ENCODE peak calls at places on chromosome 18, in six cellular contexts. One of them, this sample, is unnamed.

GRCh38 chr18:22465859-22466602 is 48.3 kb upstream of the CTAGE1 start:
- DNase-seq in AG09309: peak
- DNase-seq in stomach: no peak
- DNase-seq in Peyer's patch: no peak
- DNase-seq in astrocyte of the spinal cord: peak
- DNase-seq in AG04449: peak
- DNase-seq in this sample: no peak

GRCh38 chr18:75072672-75073371 is 136.1 kb downstream of the PTGR3 start:
- DNase-seq in AG09309: no peak
- DNase-seq in astrocyte of the spinal cord: no peak
- DNase-seq in AG04449: no peak
- DNase-seq in stomach: no peak
- DNase-seq in Peyer's patch: peak
- DNase-seq in this sample: peak

GRCh38 chr18:7084080-7084765 is 33.4 kb downstream of the LAMA1 start:
- DNase-seq in astrocyte of the spinal cord: no peak
- DNase-seq in stomach: no peak
- DNase-seq in AG04449: no peak
- DNase-seq in AG09309: peak
- DNase-seq in Peyer's patch: no peak
- DNase-seq in this sample: no peak

GRCh38 chr18:27956001-27956400 is 220.9 kb downstream of the CDH2 start:
- DNase-seq in AG09309: no peak
- DNase-seq in astrocyte of the spinal cord: no peak
- DNase-seq in Peyer's patch: no peak
- DNase-seq in AG04449: no peak
- DNase-seq in stomach: no peak
- DNase-seq in this sample: no peak

GRCh38 chr18:3525870-3526420 is 76.0 kb downstream of the TGIF1 start:
- DNase-seq in AG04449: no peak
- DNase-seq in AG09309: no peak
- DNase-seq in Peyer's patch: peak
- DNase-seq in astrocyte of the spinal cord: peak
- DNase-seq in stomach: no peak
- DNase-seq in this sample: no peak

GRCh38 chr18:52701219-52701935 is 361.4 kb downstream of the DCC start:
- DNase-seq in Peyer's patch: no peak
- DNase-seq in astrocyte of the spinal cord: no peak
- DNase-seq in stomach: no peak
- DNase-seq in AG09309: no peak
- DNase-seq in AG04449: no peak
- DNase-seq in this sample: no peak

GRCh38 chr18:47986724-47987455 is 56.4 kb upstream of the SMAD2 start:
- DNase-seq in Peyer's patch: no peak
- DNase-seq in AG04449: no peak
- DNase-seq in stomach: no peak
- DNase-seq in astrocyte of the spinal cord: no peak
- DNase-seq in AG09309: no peak
- DNase-seq in this sample: no peak

GRCh38 chr18:74579704-74580103 is 18.0 kb upstream of the ZNF407 start:
- DNase-seq in Peyer's patch: no peak
- DNase-seq in AG04449: no peak
- DNase-seq in AG09309: no peak
- DNase-seq in stomach: no peak
- DNase-seq in astrocyte of the spinal cord: no peak
- DNase-seq in this sample: no peak

GRCh38 chr18:34550902-34551301 is 159.2 kb upstream of the DTNA start:
- DNase-seq in AG09309: no peak
- DNase-seq in AG04449: no peak
- DNase-seq in astrocyte of the spinal cord: no peak
- DNase-seq in Peyer's patch: no peak
- DNase-seq in stomach: no peak
- DNase-seq in this sample: no peak

GRCh38 chr18:896315-896714 is 8.4 kb upstream of the ADCYAP1 start:
- DNase-seq in AG09309: no peak
- DNase-seq in astrocyte of the spinal cord: no peak
- DNase-seq in stomach: no peak
- DNase-seq in Peyer's patch: no peak
- DNase-seq in AG04449: no peak
- DNase-seq in this sample: no peak

GRCh38 chr18:2907459-2908145 is 60.8 kb downstream of the EMILIN2 start:
- DNase-seq in AG04449: no peak
- DNase-seq in stomach: no peak
- DNase-seq in Peyer's patch: peak
- DNase-seq in AG09309: no peak
- DNase-seq in astrocyte of the spinal cord: no peak
- DNase-seq in this sample: no peak

GRCh38 chr18:54713386-54713785 is 114.9 kb upstream of the RAB27B start:
- DNase-seq in AG04449: no peak
- DNase-seq in astrocyte of the spinal cord: no peak
- DNase-seq in AG09309: no peak
- DNase-seq in stomach: no peak
- DNase-seq in Peyer's patch: no peak
- DNase-seq in this sample: no peak
- TF ChIP-seq CTCF in AG04449: no peak
- TF ChIP-seq CTCF in astrocyte of the spinal cord: no peak
- TF ChIP-seq CTCF in AG09309: no peak
- TF ChIP-seq CTCF in stomach: no peak
- TF ChIP-seq CTCF in Peyer's patch: no peak
- TF ChIP-seq CTCF in this sample: no peak

DNA sequence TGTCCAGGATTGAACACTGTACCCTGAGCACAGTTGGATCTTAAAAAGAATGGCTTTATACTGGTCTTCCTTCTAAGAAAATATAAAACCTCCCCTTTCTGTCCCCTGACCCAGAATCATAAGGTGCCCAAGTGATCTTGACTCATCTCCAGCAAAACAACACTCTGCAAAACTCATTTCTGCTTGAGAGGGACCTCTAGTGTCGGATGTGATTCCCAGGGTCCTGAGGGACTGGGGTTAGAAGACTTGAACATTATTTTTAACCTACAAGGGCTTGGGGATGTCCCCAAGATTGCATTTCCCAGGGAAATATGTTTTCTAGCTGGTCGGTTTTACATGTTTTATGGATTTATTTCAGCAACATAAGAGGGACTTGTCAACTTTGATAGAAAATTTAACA is 1318.5 kb upstream of the CELF4 start:
- DNase-seq in astrocyte of the spinal cord: no peak
- DNase-seq in AG04449: no peak
- DNase-seq in Peyer's patch: no peak
- DNase-seq in stomach: no peak
- DNase-seq in AG09309: no peak
- DNase-seq in this sample: no peak
- TF ChIP-seq CTCF in astrocyte of the spinal cord: no peak
- TF ChIP-seq CTCF in AG04449: no peak
- TF ChIP-seq CTCF in Peyer's patch: no peak
- TF ChIP-seq CTCF in stomach: no peak
- TF ChIP-seq CTCF in AG09309: no peak
- TF ChIP-seq CTCF in this sample: no peak

GRCh38 chr18:48997985-48998831 is 47.4 kb upstream of the SMAD7 start:
- DNase-seq in AG09309: peak
- DNase-seq in stomach: no peak
- DNase-seq in astrocyte of the spinal cord: peak
- DNase-seq in Peyer's patch: peak
- DNase-seq in AG04449: peak
- DNase-seq in this sample: no peak

GRCh38 chr18:48996041-48996440 is 45.3 kb upstream of the SMAD7 start:
- DNase-seq in AG04449: no peak
- DNase-seq in stomach: no peak
- DNase-seq in astrocyte of the spinal cord: no peak
- DNase-seq in AG09309: no peak
- DNase-seq in Peyer's patch: no peak
- DNase-seq in this sample: no peak

GRCh38 chr18:48994926-48995835 is 44.4 kb upstream of the SMAD7 start:
- DNase-seq in Peyer's patch: no peak
- DNase-seq in AG04449: no peak
- DNase-seq in astrocyte of the spinal cord: no peak
- DNase-seq in AG09309: no peak
- DNase-seq in stomach: no peak
- DNase-seq in this sample: no peak

GRCh38 chr18:48997681-48997984 is 46.9 kb upstream of the SMAD7 start:
- DNase-seq in Peyer's patch: no peak
- DNase-seq in AG04449: no peak
- DNase-seq in stomach: no peak
- DNase-seq in astrocyte of the spinal cord: no peak
- DNase-seq in AG09309: no peak
- DNase-seq in this sample: no peak

GRCh38 chr18:48996901-48997463 is 46.2 kb upstream of the SMAD7 start:
- DNase-seq in Peyer's patch: no peak
- DNase-seq in stomach: no peak
- DNase-seq in AG04449: peak
- DNase-seq in AG09309: peak
- DNase-seq in astrocyte of the spinal cord: peak
- DNase-seq in this sample: no peak
- TF ChIP-seq CTCF in Peyer's patch: no peak
- TF ChIP-seq CTCF in stomach: no peak
- TF ChIP-seq CTCF in AG04449: peak
- TF ChIP-seq CTCF in AG09309: no peak
- TF ChIP-seq CTCF in astrocyte of the spinal cord: peak
- TF ChIP-seq CTCF in this sample: no peak

GRCh38 chr18:64244571-64244970 is 95.7 kb upstream of the LINC00305 start:
- DNase-seq in AG04449: no peak
- DNase-seq in Peyer's patch: peak
- DNase-seq in astrocyte of the spinal cord: no peak
- DNase-seq in AG09309: no peak
- DNase-seq in stomach: no peak
- DNase-seq in this sample: no peak
- TF ChIP-seq CTCF in AG04449: no peak
- TF ChIP-seq CTCF in Peyer's patch: peak
- TF ChIP-seq CTCF in astrocyte of the spinal cord: no peak
- TF ChIP-seq CTCF in AG09309: no peak
- TF ChIP-seq CTCF in stomach: no peak
- TF ChIP-seq CTCF in this sample: peak

GRCh38 chr18:36095936-36096519 is 28.7 kb upstream of the RPRD1A start:
- DNase-seq in Peyer's patch: no peak
- DNase-seq in AG04449: peak
- DNase-seq in AG09309: peak
- DNase-seq in stomach: no peak
- DNase-seq in astrocyte of the spinal cord: peak
- DNase-seq in this sample: no peak
- TF ChIP-seq CTCF in Peyer's patch: peak
- TF ChIP-seq CTCF in AG04449: peak
- TF ChIP-seq CTCF in AG09309: peak
- TF ChIP-seq CTCF in stomach: peak
- TF ChIP-seq CTCF in astrocyte of the spinal cord: peak
- TF ChIP-seq CTCF in this sample: peak

DNA sequence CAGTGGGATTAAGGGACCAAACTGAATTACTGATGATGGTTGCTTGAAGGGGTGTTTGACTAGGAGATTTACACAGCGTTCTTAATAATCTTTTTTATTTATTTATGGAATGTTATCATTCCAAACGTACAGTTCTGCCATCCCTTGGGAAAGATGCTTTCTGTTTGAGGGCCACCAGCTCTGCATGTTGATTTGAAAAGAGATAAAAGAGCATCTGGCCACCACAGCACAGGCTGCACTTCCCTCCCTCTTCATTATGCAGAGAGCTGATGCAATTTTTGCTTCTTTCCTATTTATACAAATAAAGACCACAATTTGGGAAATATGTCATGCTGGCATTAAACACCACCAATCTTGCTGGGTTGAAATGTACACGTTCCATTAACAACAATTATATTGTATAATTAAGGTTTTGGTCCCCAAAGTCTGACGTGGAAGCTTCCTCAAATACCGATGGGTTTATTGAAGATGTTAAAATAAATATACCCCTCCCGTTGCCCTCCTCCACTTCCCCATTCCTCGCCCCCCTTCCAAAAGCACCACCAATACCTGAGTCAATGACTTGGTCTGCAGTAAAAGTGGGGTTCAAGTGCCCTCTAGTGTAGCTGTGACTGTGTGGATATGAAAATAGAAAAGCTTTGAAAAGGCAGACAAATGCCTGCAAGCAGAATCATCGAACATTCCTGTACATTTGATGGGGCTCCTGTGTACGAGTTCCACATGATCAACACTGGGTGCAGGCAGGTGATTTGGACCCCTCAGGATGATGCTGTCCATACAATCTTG is 211.9 kb downstream of the HRH4 start:
- DNase-seq in AG09309: no peak
- DNase-seq in astrocyte of the spinal cord: no peak
- DNase-seq in stomach: no peak
- DNase-seq in AG04449: no peak
- DNase-seq in Peyer's patch: no peak
- DNase-seq in this sample: no peak
- TF ChIP-seq CTCF in AG09309: no peak
- TF ChIP-seq CTCF in astrocyte of the spinal cord: no peak
- TF ChIP-seq CTCF in stomach: no peak
- TF ChIP-seq CTCF in AG04449: no peak
- TF ChIP-seq CTCF in Peyer's patch: peak
- TF ChIP-seq CTCF in this sample: no peak

DNA sequence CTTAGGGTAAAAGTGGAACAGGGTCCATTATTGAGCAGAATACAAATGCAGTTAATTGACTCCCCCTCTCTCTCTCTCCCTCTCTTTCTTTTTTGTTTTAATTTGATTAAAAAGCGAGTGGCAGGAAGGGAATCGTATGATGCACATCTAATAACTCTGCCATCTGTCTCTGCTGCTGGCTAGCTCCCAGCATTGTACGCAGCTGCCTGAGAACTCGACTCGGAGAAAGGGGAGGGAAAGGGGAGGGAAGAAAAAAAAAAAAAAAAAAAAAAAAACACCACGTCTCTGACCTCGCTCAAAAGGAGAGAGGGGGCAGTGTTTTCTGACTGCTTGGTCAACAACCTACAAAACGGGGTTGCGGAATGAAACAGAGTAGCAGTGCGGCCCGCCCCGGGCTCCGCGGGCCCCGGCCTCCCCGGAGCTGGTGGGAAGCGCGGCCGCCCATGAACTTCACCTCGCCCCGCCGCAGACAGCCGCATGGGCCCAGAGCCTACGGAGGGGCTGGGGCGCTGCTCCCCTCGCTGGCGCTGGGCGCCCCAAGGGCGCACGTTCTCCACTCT is 265.7 kb downstream of the TCF4 start:
- DNase-seq in AG04449: peak
- DNase-seq in astrocyte of the spinal cord: peak
- DNase-seq in AG09309: peak
- DNase-seq in stomach: peak
- DNase-seq in Peyer's patch: peak
- DNase-seq in this sample: peak
- TF ChIP-seq CTCF in AG04449: no peak
- TF ChIP-seq CTCF in astrocyte of the spinal cord: no peak
- TF ChIP-seq CTCF in AG09309: no peak
- TF ChIP-seq CTCF in stomach: no peak
- TF ChIP-seq CTCF in Peyer's patch: no peak
- TF ChIP-seq CTCF in this sample: peak

DNA sequence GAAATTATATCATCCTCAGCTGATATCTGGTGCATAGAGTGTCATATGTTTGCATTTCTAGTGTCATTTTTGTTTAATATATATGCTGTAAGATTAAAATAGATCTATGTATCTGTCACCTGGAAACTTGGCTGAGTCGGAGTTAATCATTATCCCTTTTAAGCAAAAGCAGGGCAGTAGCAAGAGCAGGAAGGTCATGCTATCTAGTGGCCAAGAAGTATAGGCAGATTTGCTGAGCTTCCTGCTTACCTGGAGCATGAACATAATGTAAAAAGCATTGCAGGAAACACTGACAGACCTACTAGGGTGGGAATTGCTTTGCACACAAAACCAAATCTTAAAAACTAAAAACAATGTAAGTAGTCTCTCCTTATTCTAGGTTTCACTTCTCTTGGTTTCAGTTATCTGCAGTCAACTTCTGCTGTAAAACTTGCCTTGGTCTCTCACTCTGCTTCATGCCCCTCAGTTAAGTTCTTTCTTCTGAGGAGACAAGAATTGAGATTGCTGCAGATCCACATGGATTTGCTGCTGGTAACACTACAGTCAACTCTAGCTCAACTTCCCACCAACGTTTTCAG is 295.3 kb downstream of the CDH7 start:
- DNase-seq in astrocyte of the spinal cord: no peak
- DNase-seq in stomach: no peak
- DNase-seq in Peyer's patch: no peak
- DNase-seq in AG04449: no peak
- DNase-seq in AG09309: no peak
- DNase-seq in this sample: no peak
- TF ChIP-seq CTCF in astrocyte of the spinal cord: no peak
- TF ChIP-seq CTCF in stomach: no peak
- TF ChIP-seq CTCF in Peyer's patch: no peak
- TF ChIP-seq CTCF in AG04449: no peak
- TF ChIP-seq CTCF in AG09309: no peak
- TF ChIP-seq CTCF in this sample: no peak